ENCODE peak calls at places on chromosomes 4 and X, in six cellular contexts. N is fibroblast of lung, M is MV-4-11, P is occipital lobe, G is breast epithelium, Q is NCI-H774. E is an unnamed sample.

GRCh38 chr4:11635336-11635735 is 206.6 kb upstream of the HS3ST1 start:
- DNase-seq in N (peak), M (no peak), P (no peak), G (no peak), Q (no peak), E (no peak)

GRCh38 chr4:84852081-84852480 is 114.4 kb downstream of the WDFY3 start:
- DNase-seq in N (peak), M (no peak), P (no peak), G (no peak), Q (peak), E (no peak)

GRCh38 chr4:54746228-54746627 is 88.5 kb downstream of the KIT start:
- DNase-seq in N (no peak), M (peak), P (no peak), G (no peak), Q (no peak), E (no peak)

GRCh38 chrX:78747471-78747870 is at the start of gene LPAR4:
- DNase-seq in N (peak), M (no peak), P (no peak), G (no peak), Q (no peak), E (peak)

GRCh38 chr4:88706574-88706973 is 8.9 kb upstream of the NAP1L5 start:
- DNase-seq in N (peak), M (no peak), P (no peak), G (no peak), Q (no peak), E (no peak)

GRCh38 chr4:25861422-25861926 is 1.3 kb downstream of the SEL1L3 start:
- DNase-seq in N (peak), M (peak), P (no peak), G (no peak), Q (no peak), E (no peak)

GRCh38 chr4:108370291-108370690 is 201.6 kb upstream of the LEF1 start:
- DNase-seq in N (no peak), M (no peak), P (no peak), G (no peak), Q (no peak), E (no peak)

GRCh38 chr4:95544433-95545103 is 4.2 kb downstream of the UNC5C start:
- DNase-seq in N (peak), M (peak), P (no peak), G (no peak), Q (no peak), E (no peak)

GRCh38 chr4:531076-531475 is 32.1 kb downstream of the PIGG start:
- DNase-seq in N (no peak), M (no peak), P (no peak), G (no peak), Q (no peak), E (no peak)

GRCh38 chr4:5292091-5292490 is 240.8 kb downstream of the STK32B start:
- DNase-seq in N (no peak), M (no peak), P (no peak), G (no peak), Q (peak), E (no peak)

GRCh38 chrX:138996268-138996667 is 284.8 kb upstream of the FGF13 start:
- DNase-seq in N (no peak), M (no peak), P (no peak), G (no peak), Q (no peak), E (no peak)

GRCh38 chr4:2574863-2575262 is 38.4 kb downstream of the FAM193A start:
- DNase-seq in N (no peak), M (peak), P (no peak), G (no peak), Q (no peak), E (no peak)

GRCh38 chrX:129557844-129558243 is 17.8 kb downstream of the OCRL start:
- DNase-seq in N (no peak), M (no peak), P (no peak), G (no peak), Q (no peak), E (no peak)